ENCODE peak calls at places on chromosomes 3 and 15, in nine cellular contexts. G is heart left ventricle; D is astrocyte; L is mesendoderm; Z is colonic mucosa; C is effector memory CD4-positive, alpha-beta T cell; K is sigmoid colon; F is A549; J is esophagus squamous epithelium. A is an unnamed sample.

GRCh38 chr3:195004512-195005250 is 266.3 kb downstream of the XXYLT1 start:
- DNase-seq in G (no peak), D (no peak), L (no peak), Z (peak; percentile 8), C (no peak), K (no peak), F (no peak), J (no peak), A (no peak)

GRCh38 chr15:51842852-51843737 is 13.6 kb downstream of the TMOD3 start:
- DNase-seq in G (no peak), D (peak; percentile 71), L (peak; percentile 70), Z (no peak), C (no peak), K (no peak), F (no peak), J (no peak), A (no peak)

GRCh38 chr15:40150163-40150925 is 10.5 kb upstream of the BUB1B start:
- DNase-seq in G (no peak), D (peak; percentile 53), L (no peak), Z (no peak), C (no peak), K (no peak), F (no peak), J (no peak), A (no peak)

GRCh38 chr15:98518823-98519561 is 129.3 kb upstream of the IGF1R start:
- DNase-seq in G (peak; percentile 41), D (peak; percentile 53), L (peak; percentile 87), Z (peak; percentile 46), C (no peak), K (peak; percentile 78), F (peak; percentile 86), J (no peak), A (no peak)

GRCh38 chr15:58771621-58772235 is 626 bp downstream of the MINDY2 start:
- DNase-seq in G (peak; percentile 46), D (no peak), L (peak; percentile 77), Z (peak; percentile 76), C (no peak), K (peak; percentile 81), F (peak; percentile 70), J (no peak), A (peak; percentile 53)

GRCh38 chr3:123453675-123454074 is 4.8 kb upstream of the ADCY5 start:
- DNase-seq in G (no peak), D (no peak), L (no peak), Z (no peak), C (no peak), K (no peak), F (no peak), J (no peak), A (no peak)

GRCh38 chr3:18080198-18080689 is 337.8 kb upstream of the TBC1D5 start:
- DNase-seq in G (no peak), D (peak; percentile 52), L (no peak), Z (no peak), C (no peak), K (no peak), F (no peak), J (no peak), A (no peak)

GRCh38 chr3:114563720-114564119 is 269.9 kb downstream of the TIGIT start:
- DNase-seq in G (no peak), D (no peak), L (no peak), Z (no peak), C (no peak), K (no peak), F (no peak), J (no peak), A (no peak)

GRCh38 chr3:142285057-142285666 is 59.8 kb upstream of the GK5 start:
- DNase-seq in G (no peak), D (no peak), L (peak; percentile 14), Z (no peak), C (no peak), K (no peak), F (no peak), J (no peak), A (no peak)

GRCh38 chr3:36408146-36408545 is 27.8 kb downstream of the STAC start:
- DNase-seq in G (no peak), D (no peak), L (peak; percentile 49), Z (no peak), C (no peak), K (no peak), F (peak; percentile 3), J (no peak), A (no peak)

GRCh38 chr3:120025520-120025919 is 68.7 kb downstream of the GSK3B start:
- DNase-seq in G (no peak), D (peak; percentile 26), L (no peak), Z (no peak), C (no peak), K (no peak), F (no peak), J (no peak), A (no peak)

GRCh38 chr15:75397494-75397893 is 29.1 kb upstream of the MAN2C1 start:
- DNase-seq in G (no peak), D (peak; percentile 44), L (no peak), Z (no peak), C (no peak), K (no peak), F (no peak), J (no peak), A (no peak)

GRCh38 chr15:63896336-63897115 is 62.8 kb upstream of the HERC1 start:
- DNase-seq in G (no peak), D (peak; percentile 73), L (peak; percentile 60), Z (peak; percentile 32), C (no peak), K (no peak), F (peak; percentile 50), J (no peak), A (no peak)

GRCh38 chr3:2024037-2024436 is 74.6 kb upstream of the CNTN4 start:
- DNase-seq in G (no peak), D (no peak), L (no peak), Z (no peak), C (no peak), K (no peak), F (no peak), J (no peak), A (no peak)

GRCh38 chr3:156670652-156671051 is 3.7 kb upstream of the TIPARP start:
- DNase-seq in G (no peak), D (no peak), L (no peak), Z (no peak), C (no peak), K (no peak), F (no peak), J (no peak), A (no peak)

GRCh38 chr3:13463618-13464400 is 16.3 kb upstream of the HDAC11 start:
- DNase-seq in G (no peak), D (no peak), L (no peak), Z (no peak), C (no peak), K (no peak), F (no peak), J (no peak), A (no peak)

GRCh38 chr3:188581791-188582190 is 427.8 kb downstream of the LPP start:
- DNase-seq in G (no peak), D (no peak), L (no peak), Z (no peak), C (no peak), K (no peak), F (no peak), J (no peak), A (no peak)

GRCh38 chr3:61809879-61810278 is 248.5 kb downstream of the PTPRG start:
- DNase-seq in G (peak; percentile 79), D (no peak), L (no peak), Z (peak; percentile 77), C (no peak), K (peak; percentile 75), F (no peak), J (no peak), A (peak; percentile 65)

DNA sequence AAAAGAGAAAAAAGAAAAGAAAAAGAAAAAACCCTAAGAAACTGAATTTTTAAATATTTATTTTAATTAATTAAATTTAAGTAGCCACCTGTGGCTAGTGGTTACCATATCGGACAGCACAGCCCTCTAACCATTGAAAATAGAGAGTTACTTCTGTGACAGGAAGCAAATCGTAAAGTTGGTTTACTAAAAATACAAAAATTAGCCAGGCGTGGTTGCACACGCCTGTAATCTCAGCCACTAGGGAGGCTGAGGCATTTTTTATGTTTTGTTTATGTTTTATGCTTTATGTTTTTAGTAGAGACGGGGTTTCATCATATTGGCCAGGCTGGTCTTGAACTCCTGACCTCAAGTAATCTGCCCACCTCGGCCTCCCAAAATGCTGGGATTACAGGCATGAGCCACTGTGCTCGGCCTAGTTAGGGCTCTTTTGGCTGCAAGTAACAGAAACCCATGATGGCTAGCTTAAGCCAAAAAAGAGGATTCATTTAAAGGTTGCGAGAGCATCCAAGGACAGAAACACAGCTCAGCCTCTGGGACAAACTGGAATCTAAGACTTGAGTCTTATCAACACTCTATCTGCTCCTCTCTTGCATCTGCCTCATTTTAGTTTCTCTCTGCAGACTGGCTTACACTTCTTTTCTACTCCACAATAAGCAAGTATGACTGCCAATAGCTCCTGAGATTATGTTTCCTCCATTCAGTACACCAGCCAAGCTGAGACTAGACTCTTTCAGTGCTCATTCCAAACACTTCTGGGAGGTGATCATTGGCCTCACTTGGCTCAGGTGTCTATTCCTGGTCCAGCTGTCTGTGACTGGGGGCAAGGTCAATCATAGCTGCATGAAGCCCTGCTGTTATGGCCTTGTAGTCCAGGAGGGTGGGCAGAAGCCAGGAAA is 6.8 kb upstream of the SKIL start:
- DNase-seq in G (no peak), D (no peak), L (no peak), Z (no peak), C (no peak), K (no peak), F (no peak), J (no peak), A (no peak)
- H3K4me1 ChIP-seq in G (peaks cover 5% of the 10 kb centered on the region), D (no peaks in the 10 kb centered on the region), L (peaks cover 6% of the 10 kb centered on the region), Z (no peaks in the 10 kb centered on the region), C (peaks cover 5% of the 10 kb centered on the region), K (peaks cover 6% of the 10 kb centered on the region), F (peaks cover 30% of the 10 kb centered on the region), J (peaks cover 4% of the 10 kb centered on the region), A (peaks cover 10% of the 10 kb centered on the region)

GRCh38 chr15:48536681-48537091 is 108.8 kb downstream of the FBN1 start:
- DNase-seq in G (peak; percentile 29), D (peak; percentile 60), L (no peak), Z (no peak), C (no peak), K (no peak), F (no peak), J (no peak), A (no peak)
- H3K4me1 ChIP-seq in G (peaks cover 15% of the 10 kb centered on the region), D (peaks cover 7% of the 10 kb centered on the region), L (no peaks in the 10 kb centered on the region), Z (no peaks in the 10 kb centered on the region), C (no peaks in the 10 kb centered on the region), K (peaks cover 14% of the 10 kb centered on the region), F (peaks cover under 1% of the 10 kb centered on the region), J (peaks cover 11% of the 10 kb centered on the region), A (peaks cover 44% of the 10 kb centered on the region)

GRCh38 chr15:73991726-73992593 is at the start of gene STOML1:
- DNase-seq in G (peak; percentile 92), D (peak; percentile 87), L (peak; percentile 96), Z (peak; percentile 94), C (peak; percentile 81), K (peak; percentile 94), F (peak; percentile 87), J (peak; percentile 59), A (peak; percentile 95)
- H3K4me1 ChIP-seq in G (peaks cover 61% of the 10 kb centered on the region), D (peaks cover 55% of the 10 kb centered on the region), L (no peaks in the 10 kb centered on the region), Z (peaks cover 25% of the 10 kb centered on the region), C (peaks cover 36% of the 10 kb centered on the region), K (peaks cover 82% of the 10 kb centered on the region), F (peaks cover 33% of the 10 kb centered on the region), J (peaks cover 69% of the 10 kb centered on the region), A (peaks cover 95% of the 10 kb centered on the region)

DNA sequence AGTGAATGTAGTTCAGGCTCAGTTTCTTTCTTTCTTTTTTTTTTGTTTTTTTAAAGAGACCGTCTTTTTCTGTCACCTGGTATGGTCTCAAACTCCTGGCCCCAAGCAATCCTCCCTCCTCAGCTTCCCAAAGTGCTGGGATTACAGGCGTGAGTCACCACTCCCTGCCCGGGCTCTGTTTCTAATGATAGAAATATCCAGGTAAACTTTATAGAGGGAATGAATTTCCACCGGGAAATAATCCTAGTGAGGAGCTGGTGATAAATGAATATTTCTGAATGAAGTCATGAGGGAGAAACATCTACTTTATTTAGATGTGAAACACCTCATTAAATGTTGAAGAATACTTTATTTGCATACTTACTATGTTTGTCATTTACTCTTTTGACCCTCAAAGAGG is 7.2 kb downstream of the RNF13 start:
- DNase-seq in G (no peak), D (no peak), L (peak; percentile 21), Z (no peak), C (no peak), K (no peak), F (no peak), J (no peak), A (no peak)
- H3K4me1 ChIP-seq in G (peaks cover 8% of the 10 kb centered on the region), D (no peaks in the 10 kb centered on the region), L (no peaks in the 10 kb centered on the region), Z (no peaks in the 10 kb centered on the region), C (no peaks in the 10 kb centered on the region), K (peaks cover 42% of the 10 kb centered on the region), F (peaks cover 31% of the 10 kb centered on the region), J (peaks cover 15% of the 10 kb centered on the region), A (peaks cover 26% of the 10 kb centered on the region)